ENCODE peak calls at places on chromosomes 16 and 17, in eight cellular contexts. V is NCI-H2107; S is GM12865; B is D341Med; U is HT1080; H is SK-N-DZ; F is epithelial cell of esophagus; L is naive thymus-derived CD8-positive, alpha-beta T cell. G is an unnamed sample.

GRCh38 chr17:5516060-5516792 is 29.9 kb downstream of the MIS12 start:
- DNase-seq in F (peak), H (no peak), U (peak), S (no peak), B (no peak), V (no peak), L (no peak), G (no peak)

GRCh38 chr16:280991-281659 is 734 bp downstream of the ARHGDIG start:
- DNase-seq in S (no peak), V (no peak), F (no peak), L (no peak), H (no peak), U (no peak), B (no peak), G (no peak)

GRCh38 chr16:1145383-1146100 is 7.4 kb upstream of the CACNA1H start:
- DNase-seq in V (no peak), U (no peak), S (no peak), B (no peak), F (no peak), H (no peak), L (no peak), G (no peak)

GRCh38 chr17:38745545-38745944 is 2.6 kb downstream of the PCGF2 start:
- DNase-seq in F (no peak), H (no peak), L (no peak), U (no peak), S (no peak), B (no peak), V (no peak), G (no peak)

GRCh38 chr17:3738562-3739295 is 15.0 kb downstream of the HASPIN start:
- DNase-seq in B (no peak), V (peak), H (no peak), L (peak), S (peak), U (no peak), F (peak), G (peak)

GRCh38 chr16:10622036-10622921 is 41.9 kb upstream of the EMP2 start:
- DNase-seq in L (no peak), V (no peak), B (peak), S (no peak), H (no peak), F (no peak), U (no peak), G (no peak)

GRCh38 chr17:59277031-59277430 is 54.4 kb upstream of the YPEL2 start:
- DNase-seq in H (no peak), S (peak), L (no peak), V (no peak), B (no peak), U (no peak), F (no peak), G (no peak)

GRCh38 chr16:2912330-2913199 is 834 bp downstream of the FLYWCH1 start:
- DNase-seq in S (peak), V (peak), H (no peak), L (no peak), B (peak), U (peak), F (peak), G (peak)

GRCh38 chr16:51107742-51108141 is 43.3 kb downstream of the SALL1 start:
- DNase-seq in S (no peak), L (no peak), U (no peak), H (no peak), B (no peak), F (no peak), V (no peak), G (no peak)

GRCh38 chr17:63116228-63116627 is 150.2 kb downstream of the TANC2 start:
- DNase-seq in F (no peak), B (peak), V (no peak), L (no peak), H (peak), U (no peak), S (no peak), G (no peak)

GRCh38 chr17:69643686-69644085 is 229.2 kb downstream of the MAP2K6 start:
- DNase-seq in S (no peak), F (no peak), L (no peak), V (no peak), B (no peak), H (no peak), U (no peak), G (no peak)

GRCh38 chr17:39996789-39997188 is 16.2 kb downstream of the PSMD3 start:
- DNase-seq in F (no peak), U (no peak), H (no peak), V (no peak), S (no peak), L (no peak), B (peak), G (no peak)

GRCh38 chr16:54165174-54165911 is 121.2 kb downstream of the IRX3 start:
- DNase-seq in F (no peak), B (no peak), U (no peak), H (no peak), V (no peak), S (no peak), L (no peak), G (no peak)

GRCh38 chr16:2474877-2475412 is at the start of gene TBC1D24:
- DNase-seq in H (peak), F (peak), B (peak), V (peak), L (peak), S (peak), U (peak), G (peak)